ENCODE peak calls at places on chromosomes 3 and 15, in four cellular contexts. I, C, A and M are unnamed samples.

GRCh38 chr3:187919990-187920389 is 174.7 kb upstream of the BCL6 start:
- DNase-seq in I (no peak), C (no peak), A (no peak), M (no peak)

GRCh38 chr3:139122221-139122581 is 77.5 kb upstream of the PRR23C start:
- DNase-seq in I (no peak), C (no peak), A (peak; percentile 23), M (no peak)

GRCh38 chr3:131976448-131976847 is 58.4 kb downstream of the CPNE4 start:
- DNase-seq in I (no peak), C (no peak), A (no peak), M (no peak)

GRCh38 chr3:136075218-136075808 is 109.8 kb downstream of the PPP2R3A start:
- DNase-seq in I (peak; percentile 72), C (peak; percentile 40), A (peak; percentile 63), M (peak; percentile 63)

GRCh38 chr3:184505053-184505452 is 56.5 kb upstream of the EPHB3 start:
- DNase-seq in I (no peak), C (no peak), A (no peak), M (no peak)

GRCh38 chr3:113261996-113262665 is 50.8 kb downstream of the BOC start:
- DNase-seq in I (peak; percentile 15), C (no peak), A (no peak), M (no peak)

GRCh38 chr15:32743411-32744145 is 25.8 kb downstream of the GREM1 start:
- DNase-seq in I (no peak), C (no peak), A (no peak), M (no peak)

GRCh38 chr15:65217526-65218482 is 6.5 kb upstream of the CILP start:
- DNase-seq in I (no peak), C (no peak), A (no peak), M (no peak)

GRCh38 chr3:182261084-182261483 is 532.2 kb upstream of the ATP11B start:
- DNase-seq in I (no peak), C (no peak), A (no peak), M (no peak)

GRCh38 chr3:47714606-47715005 is 67.1 kb downstream of the SMARCC1 start:
- DNase-seq in I (no peak), C (no peak), A (no peak), M (no peak)

GRCh38 chr15:61697796-61698195 is 362.5 kb downstream of the VPS13C start:
- DNase-seq in I (no peak), C (no peak), A (no peak), M (no peak)

GRCh38 chr3:35654471-35654870 is 15.1 kb downstream of the ARPP21 start:
- DNase-seq in I (no peak), C (no peak), A (no peak), M (no peak)

GRCh38 chr3:42478830-42479229 is 23.6 kb upstream of the VIPR1 start:
- DNase-seq in I (no peak), C (no peak), A (no peak), M (no peak)

GRCh38 chr3:189148090-189148507 is 23.7 kb upstream of the TPRG1 start:
- DNase-seq in I (peak; percentile 52), C (no peak), A (peak; percentile 79), M (peak; percentile 40)

GRCh38 chr15:60374628-60375081 is 23.1 kb downstream of the ANXA2 start:
- DNase-seq in I (peak; percentile 98), C (no peak), A (no peak), M (peak; percentile 71)

GRCh38 chr3:24387000-24387399 is 107.7 kb downstream of the THRB start:
- DNase-seq in I (no peak), C (no peak), A (no peak), M (no peak)

GRCh38 chr3:10322355-10322715 is 1.4 kb upstream of the SEC13 start:
- DNase-seq in I (no peak), C (no peak), A (no peak), M (no peak)

GRCh38 chr15:80525853-80526252 is 121.7 kb downstream of the ARNT2 start:
- DNase-seq in I (no peak), C (no peak), A (no peak), M (no peak)

GRCh38 chr3:166060789-166061479 is 223.7 kb upstream of the BCHE start:
- DNase-seq in I (no peak), C (no peak), A (no peak), M (no peak)

GRCh38 chr3:55718475-55718874 is 231.4 kb upstream of the WNT5A start:
- DNase-seq in I (no peak), C (no peak), A (no peak), M (no peak)

GRCh38 chr15:71753346-71753745 is 57.0 kb upstream of the NR2E3 start:
- DNase-seq in I (no peak), C (no peak), A (no peak), M (no peak)

GRCh38 chr3:170961616-170962400 is 53.4 kb upstream of the EIF5A2 start:
- DNase-seq in I (peak; percentile 76), C (no peak), A (no peak), M (peak; percentile 15)

GRCh38 chr3:15051531-15051930 is 13.6 kb downstream of the MRPS25 start:
- DNase-seq in I (peak; percentile 62), C (no peak), A (peak; percentile 81), M (peak; percentile 51)

GRCh38 chr3:9552252-9552999 is 1.2 kb downstream of the LHFPL4 start:
- DNase-seq in I (no peak), C (no peak), A (peak; percentile 92), M (peak; percentile 82)

GRCh38 chr15:61974759-61975158 is 85.5 kb downstream of the VPS13C start:
- DNase-seq in I (no peak), C (no peak), A (no peak), M (no peak)

GRCh38 chr3:171187706-171188290 is 161.3 kb upstream of the SLC2A2 start:
- DNase-seq in I (peak; percentile 47), C (no peak), A (no peak), M (no peak)

GRCh38 chr3:141576744-141577052 is 89.9 kb downstream of the RASA2 start:
- DNase-seq in I (no peak), C (no peak), A (no peak), M (no peak)

GRCh38 chr3:46536758-46537157 is 29.3 kb downstream of the LRRC2 start:
- DNase-seq in I (no peak), C (no peak), A (no peak), M (no peak)

GRCh38 chr15:75067123-75067854 is 43.9 kb downstream of the PPCDC start:
- DNase-seq in I (no peak), C (no peak), A (no peak), M (no peak)

GRCh38 chr15:77519540-77519939 is 98.9 kb downstream of the HMG20A start:
- DNase-seq in I (peak; percentile 39), C (no peak), A (no peak), M (no peak)

GRCh38 chr3:101270158-101270557 is 50.2 kb downstream of the IMPG2 start:
- DNase-seq in I (no peak), C (no peak), A (no peak), M (no peak)

DNA sequence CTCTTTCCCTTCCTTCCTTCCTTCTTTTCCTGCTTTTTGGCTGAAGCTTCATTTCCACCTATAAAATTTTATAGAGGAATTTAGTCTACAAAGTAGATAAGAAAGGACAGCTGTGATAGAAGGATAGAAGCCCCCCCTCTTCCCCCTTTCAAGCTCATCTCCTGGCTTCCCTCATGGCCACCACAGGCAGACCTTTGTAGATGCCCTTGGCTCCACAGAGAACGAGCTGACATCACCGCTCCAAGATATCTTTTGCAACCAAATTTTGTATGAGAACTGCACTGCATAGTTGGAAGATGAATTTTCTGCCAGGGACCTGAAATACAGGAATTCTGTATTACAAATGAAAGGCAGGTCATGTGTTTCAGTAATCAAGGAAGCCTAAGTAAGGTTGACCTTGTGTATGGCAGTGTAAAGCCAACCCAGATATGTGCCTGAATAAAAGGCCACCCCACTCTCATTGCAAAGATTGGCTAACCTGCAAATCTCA is 57.0 kb upstream of the FILIP1L start:
- DNase-seq in I (no peak), C (no peak), A (no peak), M (no peak)
- H3K4me3 ChIP-seq in I (no peak overlapping the region), C (no peak overlapping the region), A (no peak overlapping the region), M (no peak overlapping the region)

DNA sequence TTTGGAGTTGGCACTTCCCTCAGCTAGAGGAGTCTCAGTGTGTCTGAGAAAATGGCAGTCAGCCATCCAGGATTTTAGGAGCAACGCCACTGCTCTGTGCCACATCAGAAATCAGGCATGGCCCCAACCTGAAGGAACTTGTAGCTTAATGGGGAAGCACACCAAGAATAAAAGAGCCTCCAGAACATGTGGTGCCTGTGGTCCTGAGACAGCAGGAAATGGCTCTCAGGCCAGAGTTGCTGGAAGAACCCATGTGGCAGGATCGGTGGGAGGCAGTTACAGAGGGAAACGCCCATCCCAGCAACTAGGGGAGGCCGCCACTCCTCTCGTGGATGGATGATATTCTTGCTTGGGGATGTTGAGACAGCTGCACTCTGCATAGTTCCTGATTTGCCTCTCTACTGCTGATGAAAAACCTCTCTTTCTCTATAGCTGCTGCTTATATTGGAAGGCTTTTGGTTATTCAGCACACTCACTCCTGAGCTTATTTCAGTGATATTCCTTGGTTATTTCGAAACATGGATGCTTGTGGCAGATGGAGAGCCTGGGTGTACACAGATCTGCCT is 52.5 kb downstream of the KLHL25 start:
- DNase-seq in I (no peak), C (no peak), A (no peak), M (no peak)
- TF ChIP-seq SUZ12 in I (no peak), C (no peak), A (no peak), M (no peak)

DNA sequence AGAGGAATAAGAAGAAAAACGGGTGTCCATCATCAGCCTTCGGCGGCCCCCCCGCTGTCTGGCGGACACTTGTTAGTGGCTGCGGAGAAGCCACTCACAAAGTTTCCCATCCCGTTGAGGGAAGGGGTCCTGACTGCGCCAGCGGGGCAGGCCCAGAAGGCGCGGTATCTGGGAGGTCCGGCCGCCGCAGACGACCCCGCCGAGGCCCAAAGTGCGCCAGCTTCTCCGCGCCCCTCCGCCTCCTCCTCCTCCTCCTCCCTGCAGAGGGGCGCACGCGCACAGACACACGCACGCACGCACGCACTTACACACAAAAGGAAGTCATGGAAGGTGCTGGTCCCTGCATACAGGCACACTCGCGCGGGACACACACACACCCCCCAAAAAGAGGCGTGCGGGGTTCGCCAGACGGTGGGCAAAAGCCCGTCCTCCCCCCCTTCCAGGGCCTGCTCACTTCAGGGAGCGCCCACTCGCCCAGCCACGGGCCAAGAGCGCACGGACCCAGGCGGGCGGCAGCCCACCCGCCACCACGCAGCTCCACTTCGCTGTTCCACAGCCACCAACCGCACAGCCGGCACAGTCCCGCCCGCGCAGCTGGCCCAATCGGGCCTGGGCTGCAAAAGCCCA is 18.0 kb downstream of the ZNF148 start:
- DNase-seq in I (peak; percentile 58), C (no peak), A (peak; percentile 55), M (no peak)
- H3K4me3 ChIP-seq in I (peak overlapping the region; percentile 88), C (peak overlapping the region; percentile 79), A (peak overlapping the region; percentile 58), M (no peak overlapping the region)

GRCh38 chr3:44734646-44735168 is 5.3 kb downstream of the ZNF501 start:
- DNase-seq in I (no peak), C (no peak), A (no peak), M (no peak)

DNA sequence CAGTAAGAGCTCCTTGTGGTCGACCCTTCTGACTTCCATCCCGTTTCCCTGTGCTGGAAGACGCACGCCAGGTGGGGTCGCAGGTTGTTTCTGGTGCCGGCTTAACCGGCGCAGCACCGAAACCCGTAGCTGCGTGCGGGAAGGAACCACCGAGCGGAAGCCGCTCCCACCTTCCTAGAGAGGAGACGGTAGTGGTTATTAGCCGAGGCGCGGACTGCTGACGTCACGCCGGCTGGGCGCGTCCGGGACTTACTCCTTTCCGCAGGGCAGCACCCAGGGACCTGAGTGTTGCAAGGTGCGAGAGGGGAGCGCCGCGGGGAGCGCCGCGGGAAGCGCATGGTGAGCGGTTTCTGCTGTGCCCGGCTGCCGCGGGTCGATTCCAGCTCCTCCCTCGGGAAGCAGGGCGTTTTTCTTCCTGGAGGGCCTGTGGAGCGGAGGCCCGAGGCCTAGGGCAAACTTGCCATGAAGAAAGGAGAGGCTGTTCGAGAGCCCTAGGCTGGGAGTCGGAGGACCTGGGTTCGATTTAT is at the start of gene ZNF501:
- DNase-seq in I (peak; percentile 90), C (peak; percentile 42), A (peak; percentile 86), M (peak; percentile 81)
- TF ChIP-seq SUZ12 in I (no peak), C (no peak), A (no peak), M (no peak)